ENCODE peak calls at places on chromosome 21, in five cellular contexts. N is mammary epithelial cell; W is psoas muscle; A is activated CD4-positive, alpha-beta T cell treated with anti-CD3 and anti-CD28 coated beads, Interleukin-2, amount 50 U/mL, for 1 hour; I is KBM-7. P is an unnamed sample.
A peak's percentile ranks its signal among the peaks of the same experiment; 100 is the strongest.

GRCh38 chr21:40340357-40340756 is 473.1 kb downstream of the PCP4 start:
- DNase-seq in N (no peak), W (no peak), A (no peak), I (no peak), P (no peak)

GRCh38 chr21:15152591-15152990 is 87.8 kb upstream of the NRIP1 start:
- DNase-seq in N (no peak), W (no peak), A (no peak), I (peak; percentile 11), P (no peak)

GRCh38 chr21:26169061-26169610 is 1.4 kb downstream of the APP start:
- DNase-seq in N (peak; percentile 60), W (peak; percentile 55), A (peak; percentile 42), I (peak; percentile 72), P (peak; percentile 53)

GRCh38 chr21:45982256-45982757 is 737 bp downstream of the COL6A1 start:
- DNase-seq in N (no peak), W (peak; percentile 61), A (no peak), I (peak; percentile 9), P (peak; percentile 42)

GRCh38 chr21:16423921-16424320 is 694.1 kb downstream of the USP25 start:
- DNase-seq in N (no peak), W (no peak), A (no peak), I (no peak), P (no peak)

GRCh38 chr21:35203093-35204021 is 154.3 kb upstream of the RUNX1 start:
- DNase-seq in N (no peak), W (peak; percentile 75), A (no peak), I (no peak), P (no peak)

GRCh38 chr21:32578107-32578691 is 7.1 kb downstream of the TCP10L start:
- DNase-seq in N (peak; percentile 5), W (no peak), A (peak; percentile 16), I (peak; percentile 14), P (no peak)

GRCh38 chr21:39668369-39668768 is 55.6 kb downstream of the B3GALT5 start:
- DNase-seq in N (no peak), W (no peak), A (no peak), I (no peak), P (no peak)

GRCh38 chr21:26892151-26892550 is 46.9 kb upstream of the ADAMTS1 start:
- DNase-seq in N (no peak), W (no peak), A (no peak), I (no peak), P (no peak)

P was measured in Right ventricle myocardium superior.